ENCODE peak calls at places on chromosomes 13 and 19, in eight cellular contexts. A is right atrium auricular region, Q is Karpas-422, F is heart right ventricle, S is transverse colon, U is testis, R is dorsolateral prefrontal cortex, X is esophagus squamous epithelium. N is an unnamed sample.

GRCh38 chr13:105207586-105208293 is 1327.7 kb downstream of the EFNB2 start:
- DNase-seq in A (no peak), Q (no peak), F (no peak), S (no peak), U (no peak), R (no peak), X (no peak), N (no peak)

GRCh38 chr13:84844473-84844872 is 954.7 kb downstream of the SLITRK6 start:
- DNase-seq in A (no peak), Q (peak; percentile 79), F (no peak), S (no peak), U (no peak), R (no peak), X (no peak), N (no peak)

GRCh38 chr19:2371656-2372055 is 11.6 kb downstream of the TMPRSS9 start:
- DNase-seq in A (no peak), Q (no peak), F (no peak), S (no peak), U (no peak), R (no peak), X (no peak), N (no peak)

GRCh38 chr19:5592531-5592930 is 24.8 kb upstream of the TINCR start:
- DNase-seq in A (no peak), Q (no peak), F (no peak), S (no peak), U (no peak), R (no peak), X (no peak), N (no peak)

GRCh38 chr19:56668676-56669075 is 2.9 kb downstream of the ZNF835 start:
- DNase-seq in A (no peak), Q (no peak), F (no peak), S (no peak), U (no peak), R (no peak), X (no peak), N (no peak)

GRCh38 chr19:54493967-54494585 is 8.6 kb upstream of the LAIR2 start:
- DNase-seq in A (no peak), Q (no peak), F (no peak), S (no peak), U (no peak), R (no peak), X (no peak), N (no peak)

GRCh38 chr13:31322025-31322424 is 122.2 kb downstream of the B3GLCT start:
- DNase-seq in A (peak; percentile 73), Q (no peak), F (no peak), S (no peak), U (no peak), R (no peak), X (no peak), N (peak; percentile 27)

GRCh38 chr13:94335786-94336357 is 143.6 kb downstream of the DCT start:
- DNase-seq in A (no peak), Q (no peak), F (no peak), S (no peak), U (no peak), R (no peak), X (no peak), N (no peak)

GRCh38 chr13:80664930-80665329 is 324.0 kb upstream of the SPRY2 start:
- DNase-seq in A (no peak), Q (no peak), F (no peak), S (no peak), U (no peak), R (no peak), X (no peak), N (no peak)

GRCh38 chr13:48896312-48896711 is 79.4 kb upstream of the FNDC3A start:
- DNase-seq in A (no peak), Q (peak; percentile 47), F (no peak), S (no peak), U (no peak), R (no peak), X (no peak), N (no peak)

GRCh38 chr13:21619633-21620220 is 15.8 kb upstream of the MICU2 start:
- DNase-seq in A (no peak), Q (no peak), F (no peak), S (no peak), U (no peak), R (no peak), X (no peak), N (no peak)

GRCh38 chr13:36685912-36686311 is 12.1 kb downstream of the SERTM1 start:
- DNase-seq in A (no peak), Q (no peak), F (no peak), S (no peak), U (no peak), R (no peak), X (no peak), N (no peak)

GRCh38 chr19:4069331-4069959 is 2.7 kb upstream of the ZBTB7A start:
- DNase-seq in A (no peak), Q (peak; percentile 54), F (no peak), S (peak; percentile 62), U (no peak), R (no peak), X (no peak), N (peak; percentile 70)

GRCh38 chr13:40550130-40550529 is 116.3 kb downstream of the FOXO1 start:
- DNase-seq in A (no peak), Q (no peak), F (no peak), S (no peak), U (no peak), R (no peak), X (no peak), N (no peak)

GRCh38 chr13:80359459-80360297 is 18.8 kb upstream of the SPRY2 start:
- DNase-seq in A (no peak), Q (no peak), F (peak; percentile 15), S (no peak), U (no peak), R (no peak), X (no peak), N (no peak)

GRCh38 chr19:20247016-20247683 is 80.1 kb downstream of the ZNF486 start:
- DNase-seq in A (no peak), Q (peak; percentile 82), F (peak; percentile 11), S (no peak), U (peak; percentile 72), R (peak; percentile 42), X (no peak), N (peak; percentile 6)

GRCh38 chr13:25095862-25096453 is at the start of gene PABPC3:
- DNase-seq in A (no peak), Q (no peak), F (no peak), S (no peak), U (peak; percentile 56), R (no peak), X (no peak), N (no peak)

GRCh38 chr13:113920606-113921306 is 53.1 kb downstream of the C13orf46 start:
- DNase-seq in A (peak; percentile 28), Q (no peak), F (no peak), S (no peak), U (peak; percentile 11), R (no peak), X (no peak), N (no peak)
- H3K4me3 ChIP-seq in A (no peak overlapping the region), Q (no peak overlapping the region), F (no peak overlapping the region), S (no peak overlapping the region), U (no peak overlapping the region), R (no peak overlapping the region), X (no peak overlapping the region), N (no peak overlapping the region)

DNA sequence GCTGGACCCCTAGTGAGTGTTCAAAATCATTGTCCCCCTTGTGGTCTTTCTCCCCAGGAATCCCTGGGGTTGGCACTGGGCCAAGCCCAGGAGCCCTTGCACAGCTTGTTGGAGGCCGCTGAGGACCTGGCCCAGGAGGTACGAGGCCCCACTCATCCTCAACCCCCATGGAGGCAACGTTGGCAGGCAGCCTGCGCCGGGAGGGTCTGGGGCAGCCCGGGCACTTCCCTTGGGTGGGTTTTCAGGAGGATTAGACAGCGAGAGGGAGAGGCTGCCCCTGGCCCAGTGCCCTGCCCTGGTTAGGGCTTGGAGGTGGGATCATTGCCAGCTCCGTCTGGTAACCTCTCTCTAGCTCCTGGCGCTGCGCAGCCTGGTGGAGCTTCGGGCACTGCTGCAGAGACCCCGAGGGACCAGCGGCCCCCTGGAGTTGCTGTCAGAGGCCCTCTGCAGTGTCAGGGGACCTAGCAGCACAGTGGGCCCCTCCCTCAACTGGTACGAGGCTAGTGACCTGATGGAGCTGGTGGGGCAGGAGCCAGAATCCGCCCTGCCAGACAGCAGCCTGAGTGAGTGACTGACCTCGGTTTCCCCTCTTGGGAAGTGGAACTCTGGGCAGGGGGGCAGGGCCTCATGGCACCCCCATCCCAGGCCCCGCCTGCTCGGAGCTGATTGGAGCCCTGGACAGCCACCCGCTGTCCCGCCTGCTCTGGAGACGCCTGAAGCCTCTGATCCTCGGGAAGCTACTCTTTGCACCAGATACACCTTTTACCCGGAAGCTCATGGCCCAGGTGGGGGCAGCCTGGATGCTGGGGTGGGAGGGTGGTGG is 3.0 kb downstream of the ABCA7 start:
- DNase-seq in A (no peak), Q (no peak), F (no peak), S (peak; percentile 76), U (no peak), R (no peak), X (no peak), N (no peak)
- H3K27ac ChIP-seq in A (no peak overlapping the region), Q (no peak overlapping the region), F (no peak overlapping the region), S (peak overlapping the region; percentile 81), U (no peak overlapping the region), R (no peak overlapping the region), X (peak overlapping the region; percentile 63), N (no peak overlapping the region)

DNA sequence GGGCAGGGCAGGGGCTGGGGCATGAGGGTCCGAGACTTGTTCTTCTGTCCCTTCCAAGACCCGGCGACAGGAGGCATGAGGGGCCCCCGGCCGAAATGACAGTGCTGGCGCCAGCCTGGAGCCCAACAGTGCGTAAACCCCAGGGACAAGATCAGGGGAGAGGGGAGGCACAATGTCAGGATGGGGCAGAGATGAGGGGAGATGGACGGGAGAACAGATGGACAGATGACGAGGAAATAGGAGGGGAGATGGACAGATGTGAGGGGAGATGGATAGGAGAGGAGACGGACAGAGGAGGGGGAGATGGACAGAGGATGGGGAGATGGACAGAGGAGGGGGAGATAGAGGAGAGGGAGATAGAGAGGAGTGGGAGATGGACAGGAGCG is 523 bp downstream of the FLT3LG start:
- DNase-seq in A (no peak), Q (no peak), F (no peak), S (no peak), U (no peak), R (no peak), X (no peak), N (no peak)
- H3K4me3 ChIP-seq in A (peak overlapping the region; percentile 76), Q (peak overlapping the region; percentile 75), F (peak overlapping the region; percentile 69), S (peak overlapping the region; percentile 74), U (peak overlapping the region; percentile 47), R (peak overlapping the region; percentile 76), X (peak overlapping the region; percentile 86), N (peak overlapping the region; percentile 62)

GRCh38 chr19:48250290-48251025 is 5.3 kb downstream of the CARD8 start:
- DNase-seq in A (no peak), Q (peak; percentile 58), F (no peak), S (no peak), U (no peak), R (no peak), X (no peak), N (no peak)

GRCh38 chr19:48247212-48247611 is 8.5 kb downstream of the CARD8 start:
- DNase-seq in A (no peak), Q (no peak), F (no peak), S (no peak), U (no peak), R (no peak), X (no peak), N (no peak)

GRCh38 chr19:48248081-48248833 is 7.5 kb downstream of the CARD8 start:
- DNase-seq in A (no peak), Q (no peak), F (no peak), S (no peak), U (no peak), R (no peak), X (no peak), N (no peak)

GRCh38 chr19:48252625-48253024 is 3.1 kb downstream of the CARD8 start:
- DNase-seq in A (no peak), Q (no peak), F (no peak), S (no peak), U (no peak), R (no peak), X (no peak), N (no peak)

GRCh38 chr19:48249502-48250014 is 6.2 kb downstream of the CARD8 start:
- DNase-seq in A (peak; percentile 72), Q (peak; percentile 74), F (peak; percentile 77), S (peak; percentile 58), U (peak; percentile 61), R (no peak), X (no peak), N (peak; percentile 92)
- H3K27ac ChIP-seq in A (peak overlapping the region; percentile 75), Q (peak overlapping the region; percentile 76), F (peak overlapping the region; percentile 73), S (peak overlapping the region; percentile 67), U (no peak overlapping the region), R (no peak overlapping the region), X (peak overlapping the region; percentile 63), N (peak overlapping the region; percentile 98)

N was measured in HL-60.